ENCODE peak calls at places on chromosomes 6 and 20, in four cellular contexts. Q is NCI-H2081; I is GM10248; C is CD4-positive, CD25-positive, alpha-beta regulatory T cell. J is an unnamed sample.

GRCh38 chr20:41213150-41213820 is 75.9 kb downstream of the PLCG1 start:
- DNase-seq in Q (peak; percentile 55), I (no peak), C (no peak), J (no peak)

GRCh38 chr6:20444786-20445271 is 43.1 kb downstream of the E2F3 start:
- DNase-seq in Q (no peak), I (no peak), C (no peak), J (no peak)

GRCh38 chr6:15955484-15955883 is 173.4 kb upstream of the MYLIP start:
- DNase-seq in Q (no peak), I (no peak), C (no peak), J (no peak)

GRCh38 chr6:54810182-54810581 is 36.4 kb upstream of the FAM83B start:
- DNase-seq in Q (no peak), I (no peak), C (no peak), J (no peak)

GRCh38 chr20:24777746-24778145 is 171.3 kb upstream of the CST7 start:
- DNase-seq in Q (no peak), I (no peak), C (no peak), J (no peak)

GRCh38 chr20:33909331-33909921 is 84.3 kb upstream of the RALY start:
- DNase-seq in Q (no peak), I (no peak), C (no peak), J (no peak)

GRCh38 chr20:18103497-18103896 is 34.2 kb upstream of the KAT14 start:
- DNase-seq in Q (peak; percentile 52), I (no peak), C (no peak), J (no peak)

GRCh38 chr6:41451039-41451438 is 95.1 kb upstream of the FOXP4 start:
- DNase-seq in Q (no peak), I (no peak), C (no peak), J (no peak)

GRCh38 chr6:131937703-131938631 is 13.2 kb downstream of the CCN2 start:
- DNase-seq in Q (peak; percentile 8), I (no peak), C (no peak), J (no peak)

GRCh38 chr6:102942206-102942605 is 1548.7 kb downstream of the GRIK2 start:
- DNase-seq in Q (no peak), I (no peak), C (no peak), J (no peak)

GRCh38 chr6:56930846-56931245 is 24.1 kb upstream of the BEND6 start:
- DNase-seq in Q (no peak), I (no peak), C (no peak), J (no peak)

GRCh38 chr6:89281779-89282246 is 33.3 kb downstream of the GABRR2 start:
- DNase-seq in Q (no peak), I (peak; percentile 86), C (peak; percentile 61), J (peak; percentile 42)

GRCh38 chr6:4271761-4272505 is 136.6 kb upstream of the ECI2 start:
- DNase-seq in Q (no peak), I (no peak), C (no peak), J (no peak)

GRCh38 chr6:43669922-43670622 is 17.5 kb downstream of the MRPS18A start:
- DNase-seq in Q (no peak), I (peak; percentile 55), C (peak; percentile 59), J (peak; percentile 94)

GRCh38 chr6:32825966-32826365 is 9.2 kb upstream of the HLA-DOB start:
- DNase-seq in Q (peak; percentile 8), I (no peak), C (no peak), J (peak; percentile 6)

GRCh38 chr6:131976545-131977061 is 25.4 kb upstream of the CCN2 start:
- DNase-seq in Q (no peak), I (no peak), C (no peak), J (no peak)

GRCh38 chr6:13026100-13026499 is 302.2 kb downstream of the TBC1D7 start:
- DNase-seq in Q (no peak), I (no peak), C (no peak), J (no peak)

GRCh38 chr20:50284811-50285375 is 94.3 kb downstream of the CEBPB start:
- DNase-seq in Q (no peak), I (no peak), C (peak; percentile 45), J (no peak)

GRCh38 chr6:1285589-1286340 is 26.1 kb upstream of the FOXQ1 start:
- DNase-seq in Q (no peak), I (no peak), C (no peak), J (peak; percentile 27)